ENCODE peak calls at places on chromosomes 2 and 18, in five cellular contexts. X is stimulated activated CD8-positive, alpha-beta memory T cell treated with anti-CD3 and anti-CD28 coated beads, Interleukin-7, amount 100 ng/mL, for 24 hours; K is ureter; N is fibroblast of the aortic adventitia; O is non-pigmented ciliary epithelial cell. V is an unnamed sample.

GRCh38 chr2:97644023-97644717 is 1.7 kb upstream of the COX5B start:
- DNase-seq in X (no peak), K (no peak), N (no peak), O (no peak), V (no peak)

GRCh38 chr2:241844066-241844728 is 14.5 kb downstream of the PDCD1 start:
- DNase-seq in X (peak; percentile 70), K (peak; percentile 67), N (peak; percentile 26), O (no peak), V (peak; percentile 44)

GRCh38 chr18:48982269-48982668 is 31.5 kb upstream of the SMAD7 start:
- DNase-seq in X (no peak), K (no peak), N (no peak), O (no peak), V (no peak)

GRCh38 chr2:141923657-141924056 is 207.2 kb downstream of the LRP1B start:
- DNase-seq in X (no peak), K (no peak), N (peak; percentile 1), O (no peak), V (no peak)

GRCh38 chr2:170222298-170222697 is 44.4 kb downstream of the MYO3B start:
- DNase-seq in X (no peak), K (no peak), N (peak; percentile 8), O (no peak), V (no peak)

GRCh38 chr18:10119991-10120390 is 206.2 kb downstream of the VAPA start:
- DNase-seq in X (no peak), K (no peak), N (no peak), O (no peak), V (no peak)

GRCh38 chr2:144364988-144365738 is 154.8 kb downstream of the ZEB2 start:
- DNase-seq in X (no peak), K (no peak), N (no peak), O (no peak), V (no peak)

GRCh38 chr18:11412790-11413189 is 196.6 kb upstream of the SLC35G4 start:
- DNase-seq in X (no peak), K (no peak), N (no peak), O (no peak), V (no peak)

GRCh38 chr2:99106905-99107304 is 34.6 kb upstream of the C2orf15 start:
- DNase-seq in X (no peak), K (no peak), N (no peak), O (no peak), V (no peak)

GRCh38 chr18:61727241-61727640 is 165.6 kb downstream of the RNF152 start:
- DNase-seq in X (no peak), K (no peak), N (peak; percentile 42), O (no peak), V (no peak)

GRCh38 chr2:98295275-98295674 is 51.0 kb upstream of the CNGA3 start:
- DNase-seq in X (no peak), K (no peak), N (no peak), O (no peak), V (no peak)

GRCh38 chr2:100197643-100198153 is 55.3 kb upstream of the AFF3 start:
- DNase-seq in X (no peak), K (peak; percentile 82), N (peak; percentile 49), O (peak; percentile 4), V (peak; percentile 66)

GRCh38 chr18:62904396-62905285 is 189.3 kb downstream of the PHLPP1 start:
- DNase-seq in X (no peak), K (no peak), N (no peak), O (no peak), V (peak; percentile 34)

GRCh38 chr18:34528177-34528576 is 181.9 kb upstream of the DTNA start:
- DNase-seq in X (no peak), K (no peak), N (no peak), O (no peak), V (peak; percentile 36)

GRCh38 chr18:63878343-63878742 is 9.2 kb upstream of the SERPINB2 start:
- DNase-seq in X (no peak), K (no peak), N (peak; percentile 41), O (no peak), V (no peak)

GRCh38 chr2:70964596-70965386 is 13.6 kb upstream of the ANKRD53 start:
- DNase-seq in X (peak; percentile 64), K (peak; percentile 70), N (peak; percentile 66), O (no peak), V (peak; percentile 56)